ENCODE peak calls at places on chromosome 7, in four cellular contexts. One of them, this sample, is unnamed.

GRCh38 chr7:69228212-69228811 is 370.0 kb upstream of the AUTS2 start:
- DNase-seq in GM12878: no peak
- DNase-seq in prostate gland: no peak
- DNase-seq in stomach: no peak
- DNase-seq in this sample: no peak

GRCh38 chr7:54992876-54993490 is 25.8 kb upstream of the EGFR start:
- DNase-seq in GM12878: no peak
- DNase-seq in prostate gland: no peak
- DNase-seq in stomach: no peak
- DNase-seq in this sample: no peak

GRCh38 chr7:36153571-36154097 is 580 bp downstream of the EEPD1 start:
- DNase-seq in GM12878: no peak
- DNase-seq in prostate gland: peak
- DNase-seq in stomach: no peak
- DNase-seq in this sample: no peak

GRCh38 chr7:107206136-107206535 is 37.3 kb downstream of the HBP1 start:
- DNase-seq in GM12878: no peak
- DNase-seq in prostate gland: no peak
- DNase-seq in stomach: no peak
- DNase-seq in this sample: no peak

GRCh38 chr7:67913604-67914003 is 917.0 kb downstream of the TYW1 start:
- DNase-seq in GM12878: no peak
- DNase-seq in prostate gland: no peak
- DNase-seq in stomach: no peak
- DNase-seq in this sample: no peak

GRCh38 chr7:36180121-36180520 is 27.1 kb downstream of the EEPD1 start:
- DNase-seq in GM12878: no peak
- DNase-seq in prostate gland: no peak
- DNase-seq in stomach: no peak
- DNase-seq in this sample: no peak

GRCh38 chr7:33845991-33846509 is 59.3 kb upstream of the BMPER start:
- DNase-seq in GM12878: no peak
- DNase-seq in prostate gland: no peak
- DNase-seq in stomach: peak
- DNase-seq in this sample: no peak

GRCh38 chr7:43196379-43196778 is 83.9 kb downstream of the HECW1 start:
- DNase-seq in GM12878: no peak
- DNase-seq in prostate gland: no peak
- DNase-seq in stomach: no peak
- DNase-seq in this sample: no peak

GRCh38 chr7:150953061-150953997 is 24.8 kb downstream of the KCNH2 start:
- DNase-seq in GM12878: no peak
- DNase-seq in prostate gland: no peak
- DNase-seq in stomach: no peak
- DNase-seq in this sample: no peak

GRCh38 chr7:94182066-94182465 is 177.9 kb upstream of the BET1 start:
- DNase-seq in GM12878: no peak
- DNase-seq in prostate gland: no peak
- DNase-seq in stomach: no peak
- DNase-seq in this sample: no peak

GRCh38 chr7:111561909-111562732 is at the start of gene IMMP2L:
- DNase-seq in GM12878: peak
- DNase-seq in prostate gland: peak
- DNase-seq in stomach: peak
- DNase-seq in this sample: peak

GRCh38 chr7:135837675-135838074 is 89.1 kb upstream of the FAM180A start:
- DNase-seq in GM12878: no peak
- DNase-seq in prostate gland: no peak
- DNase-seq in stomach: no peak
- DNase-seq in this sample: no peak
- TF ChIP-seq POLR2A in GM12878: no peak
- TF ChIP-seq POLR2A in prostate gland: no peak
- TF ChIP-seq POLR2A in stomach: no peak
- TF ChIP-seq POLR2A in this sample: no peak

GRCh38 chr7:12861070-12861469 is 173.6 kb downstream of the ARL4A start:
- DNase-seq in GM12878: no peak
- DNase-seq in prostate gland: no peak
- DNase-seq in stomach: peak
- DNase-seq in this sample: no peak
- TF ChIP-seq POLR2AphosphoS5 in GM12878: no peak
- TF ChIP-seq POLR2AphosphoS5 in prostate gland: no peak
- TF ChIP-seq POLR2AphosphoS5 in stomach: no peak
- TF ChIP-seq POLR2AphosphoS5 in this sample: no peak

GRCh38 chr7:84216477-84216876 is 21.9 kb upstream of the SEMA3A start:
- DNase-seq in GM12878: no peak
- DNase-seq in prostate gland: no peak
- DNase-seq in stomach: no peak
- DNase-seq in this sample: no peak

GRCh38 chr7:84218681-84219080 is 24.1 kb upstream of the SEMA3A start:
- DNase-seq in GM12878: no peak
- DNase-seq in prostate gland: no peak
- DNase-seq in stomach: no peak
- DNase-seq in this sample: no peak

GRCh38 chr7:84219310-84219709 is 24.7 kb upstream of the SEMA3A start:
- DNase-seq in GM12878: no peak
- DNase-seq in prostate gland: no peak
- DNase-seq in stomach: no peak
- DNase-seq in this sample: no peak
- TF ChIP-seq POLR2A in GM12878: no peak
- TF ChIP-seq POLR2A in prostate gland: no peak
- TF ChIP-seq POLR2A in stomach: no peak
- TF ChIP-seq POLR2A in this sample: no peak

DNA sequence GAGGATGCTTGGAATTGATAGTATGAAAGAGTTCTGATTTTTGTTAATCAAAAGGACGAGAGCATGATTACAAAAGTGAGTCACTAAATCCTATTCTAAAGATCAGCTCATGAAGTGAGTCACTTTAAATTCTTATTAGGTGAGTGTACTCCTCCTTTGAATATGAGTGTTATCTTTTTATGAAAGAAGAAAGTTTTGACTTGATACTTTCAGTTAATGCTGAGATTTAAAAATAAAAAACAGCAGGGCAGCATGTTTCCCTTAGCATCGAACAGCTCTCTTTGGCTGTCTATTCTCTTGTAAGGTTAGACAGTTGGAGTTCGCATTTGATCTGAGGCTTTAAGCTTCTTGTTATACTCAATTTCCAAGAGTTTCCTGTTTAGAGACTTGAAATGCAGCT is 222.0 kb downstream of the TWIST1 start:
- DNase-seq in GM12878: no peak
- DNase-seq in prostate gland: no peak
- DNase-seq in stomach: no peak
- DNase-seq in this sample: no peak
- TF ChIP-seq POLR2AphosphoS5 in GM12878: no peak
- TF ChIP-seq POLR2AphosphoS5 in prostate gland: no peak
- TF ChIP-seq POLR2AphosphoS5 in stomach: no peak
- TF ChIP-seq POLR2AphosphoS5 in this sample: no peak

GRCh38 chr7:4744391-4745264 is 30.8 kb upstream of the AP5Z1 start:
- DNase-seq in GM12878: peak
- DNase-seq in prostate gland: peak
- DNase-seq in stomach: peak
- DNase-seq in this sample: peak
- TF ChIP-seq POLR2A in GM12878: peak
- TF ChIP-seq POLR2A in prostate gland: peak
- TF ChIP-seq POLR2A in stomach: no peak
- TF ChIP-seq POLR2A in this sample: peak